ENCODE peak calls at places on chromosomes 3 and 15, in six cellular contexts. C, I, J, U, O and E are unnamed samples.

GRCh38 chr3:13623101-13623654 is 74.3 kb downstream of the FBLN2 start:
- DNase-seq in O (no peak), C (no peak), J (no peak), I (no peak), U (peak), E (no peak)

GRCh38 chr3:24387000-24387399 is 107.7 kb downstream of the THRB start:
- DNase-seq in J (no peak), I (no peak), C (no peak), U (no peak), O (no peak), E (no peak)

GRCh38 chr15:40829155-40829554 is 647 bp upstream of the PPP1R14D start:
- DNase-seq in U (no peak), C (no peak), I (no peak), O (no peak), J (no peak), E (no peak)

GRCh38 chr15:52780172-52780980 is 9.8 kb downstream of the ONECUT1 start:
- DNase-seq in U (peak), O (no peak), J (no peak), C (peak), I (peak), E (peak)

GRCh38 chr3:195888311-195888761 is 20.0 kb downstream of the TNK2 start:
- DNase-seq in U (no peak), O (no peak), J (no peak), I (no peak), C (no peak), E (no peak)

GRCh38 chr15:38563723-38564519 is 693 bp downstream of the RASGRP1 start:
- DNase-seq in I (peak), U (peak), J (no peak), O (no peak), C (peak), E (peak)

GRCh38 chr3:175340338-175341015 is 481.3 kb downstream of the NAALADL2 start:
- DNase-seq in C (no peak), J (no peak), U (no peak), O (no peak), I (no peak), E (no peak)

GRCh38 chr3:47042231-47042791 is 62.8 kb downstream of the NBEAL2 start:
- DNase-seq in C (no peak), O (no peak), U (no peak), I (no peak), J (no peak), E (no peak)

GRCh38 chr3:57100046-57100695 is 39.7 kb downstream of the SPATA12 start:
- DNase-seq in O (peak), J (peak), I (peak), U (peak), C (peak), E (peak)

GRCh38 chr15:73781038-73781925 is 28.1 kb upstream of the INSYN1 start:
- DNase-seq in I (no peak), C (no peak), O (no peak), J (no peak), U (no peak), E (no peak)